ENCODE peak calls at places on chromosomes 13 and 19, in ten cellular contexts. Z is adipocyte; E is HTR-8/SVneo; D is naive thymus-derived CD4-positive, alpha-beta T cell; L is ELF-1; I is GM23338; P is hippocampal formation; S is HuH-7; C is stimulated activated CD4-positive, alpha-beta T cell treated with anti-CD3 and anti-CD28 coated beads, Interleukin-2, amount 100 ng/mL, for 48 hours; Q is cardiac fibroblast. A is an unnamed sample.

GRCh38 chr13:77047649-77048343 is 20.8 kb upstream of the FBXL3 start:
- DNase-seq in S (no peak), I (no peak), P (no peak), D (no peak), Z (no peak), C (no peak), Q (no peak), L (no peak), E (no peak), A (no peak)

GRCh38 chr19:18684642-18684993 is 1.1 kb downstream of the CRTC1 start:
- DNase-seq in S (no peak), C (no peak), L (no peak), P (no peak), Z (no peak), D (no peak), E (no peak), Q (no peak), I (no peak), A (no peak)

GRCh38 chr19:4088975-4089374 is 22.3 kb upstream of the ZBTB7A start:
- DNase-seq in P (no peak), C (no peak), S (no peak), D (peak), L (no peak), Z (no peak), Q (no peak), I (no peak), E (no peak), A (peak)

GRCh38 chr19:2334986-2335846 is 6.7 kb downstream of the SPPL2B start:
- DNase-seq in P (no peak), L (no peak), I (no peak), D (no peak), Z (peak), Q (no peak), E (no peak), C (no peak), S (no peak), A (peak)

GRCh38 chr19:39265321-39265916 is 2.8 kb upstream of the IFNL2 start:
- DNase-seq in C (no peak), E (no peak), I (peak), P (no peak), D (no peak), L (peak), Z (no peak), S (no peak), Q (no peak), A (no peak)

GRCh38 chr19:33304760-33305647 is 2.7 kb upstream of the CEBPA start:
- DNase-seq in S (no peak), C (no peak), I (no peak), D (no peak), Q (no peak), E (no peak), Z (no peak), P (no peak), L (peak), A (no peak)

GRCh38 chr13:56378566-56378965 is 762.2 kb upstream of the PRR20A start:
- DNase-seq in Q (no peak), I (no peak), Z (no peak), C (no peak), E (no peak), L (no peak), D (no peak), P (no peak), S (no peak), A (no peak)

GRCh38 chr13:113120300-113121182 is 2.1 kb upstream of the F10 start:
- DNase-seq in I (no peak), E (no peak), C (no peak), Q (no peak), S (no peak), D (no peak), Z (no peak), P (no peak), L (no peak), A (no peak)

GRCh38 chr19:10230155-10230903 is 802 bp downstream of the S1PR2 start:
- DNase-seq in C (peak), D (peak), Z (peak), L (no peak), Q (peak), E (peak), P (no peak), S (peak), I (peak), A (peak)

GRCh38 chr19:29809795-29810503 is 1.8 kb upstream of the CCNE1 start:
- DNase-seq in I (no peak), D (no peak), C (no peak), L (no peak), S (no peak), Z (no peak), P (no peak), Q (no peak), E (no peak), A (no peak)

GRCh38 chr13:24313449-24313848 is 4.1 kb downstream of the C1QTNF9 start:
- DNase-seq in C (no peak), L (no peak), I (peak), Z (peak), D (no peak), Q (peak), S (no peak), E (no peak), P (no peak), A (no peak)

GRCh38 chr19:2529473-2529918 is 53.6 kb downstream of the GADD45B start:
- DNase-seq in D (no peak), I (no peak), Q (peak), C (no peak), S (peak), E (peak), Z (peak), L (peak), P (no peak), A (no peak)

GRCh38 chr19:3041756-3042517 is 12.9 kb upstream of the TLE2 start:
- DNase-seq in C (no peak), E (no peak), P (no peak), D (no peak), Q (no peak), L (no peak), I (peak), Z (no peak), S (no peak), A (no peak)

GRCh38 chr13:76927955-76928354 is 20.4 kb upstream of the ACOD1 start:
- DNase-seq in C (no peak), Z (no peak), E (no peak), L (no peak), S (no peak), D (no peak), I (no peak), P (no peak), Q (no peak), A (no peak)

GRCh38 chr19:38152461-38153379 is 71.3 kb downstream of the DPF1 start:
- DNase-seq in D (no peak), I (no peak), Z (no peak), S (no peak), Q (peak), C (no peak), E (no peak), P (peak), L (no peak), A (no peak)

GRCh38 chr13:66405908-66406802 is 824.0 kb downstream of the PCDH9 start:
- DNase-seq in L (no peak), Q (peak), E (peak), S (no peak), Z (peak), P (no peak), I (no peak), D (no peak), C (no peak), A (no peak)

GRCh38 chr19:12723643-12724426 is at the start of gene TNPO2:
- DNase-seq in Z (peak), S (peak), I (peak), Q (peak), C (peak), D (peak), E (peak), P (peak), L (peak), A (peak)

GRCh38 chr13:44364601-44365000 is 9.0 kb upstream of the SERP2 start:
- DNase-seq in Q (no peak), E (peak), S (no peak), P (no peak), L (peak), I (no peak), C (no peak), D (no peak), Z (no peak), A (no peak)

GRCh38 chr19:54254195-54254906 is 2.7 kb downstream of the LILRB5 start:
- DNase-seq in D (no peak), S (no peak), E (no peak), Z (no peak), P (no peak), C (no peak), L (no peak), Q (no peak), I (peak), A (no peak)